ENCODE peak calls at places on chromosomes 3 and 15, in eight cellular contexts. X is ELR, P is neuronal stem cell, H is pancreas, W is left colon, I is GM13976, V is T1000, D is hepatocyte. O is an unnamed sample.

GRCh38 chr3:72951259-72951722 is 45.3 kb upstream of the PPP4R2 start:
- DNase-seq in X (no peak), P (no peak), H (no peak), W (no peak), I (no peak), V (no peak), D (no peak), O (no peak)

GRCh38 chr15:71809346-71809745 is 1.0 kb upstream of the NR2E3 start:
- DNase-seq in X (no peak), P (no peak), H (no peak), W (no peak), I (peak), V (no peak), D (no peak), O (no peak)

GRCh38 chr3:183664913-183665381 is 29.5 kb downstream of the KLHL24 start:
- DNase-seq in X (peak), P (no peak), H (no peak), W (no peak), I (no peak), V (no peak), D (no peak), O (no peak)

GRCh38 chr15:78129098-78130011 is 1.9 kb downstream of the CIB2 start:
- DNase-seq in X (no peak), P (no peak), H (no peak), W (no peak), I (no peak), V (no peak), D (peak), O (no peak)

GRCh38 chr3:194251891-194252560 is 99.1 kb downstream of the CPN2 start:
- DNase-seq in X (no peak), P (no peak), H (no peak), W (no peak), I (no peak), V (no peak), D (no peak), O (no peak)

GRCh38 chr3:143070977-143071551 is 48.5 kb upstream of the CHST2 start:
- DNase-seq in X (peak), P (no peak), H (no peak), W (no peak), I (no peak), V (peak), D (peak), O (peak)

GRCh38 chr3:184343200-184343876 is 5.9 kb downstream of the FAM131A start:
- DNase-seq in X (no peak), P (no peak), H (no peak), W (no peak), I (no peak), V (no peak), D (no peak), O (no peak)

GRCh38 chr3:111989061-111989678 is 9.6 kb upstream of the TAGLN3 start:
- DNase-seq in X (peak), P (no peak), H (no peak), W (no peak), I (peak), V (no peak), D (peak), O (peak)

GRCh38 chr15:73941044-73941443 is 14.8 kb downstream of the LOXL1 start:
- DNase-seq in X (peak), P (no peak), H (no peak), W (no peak), I (no peak), V (peak), D (peak), O (no peak)

GRCh38 chr3:184766555-184767261 is 45.3 kb upstream of the VPS8 start:
- DNase-seq in X (peak), P (no peak), H (no peak), W (peak), I (no peak), V (no peak), D (no peak), O (no peak)

GRCh38 chr15:75640483-75641175 is 605 bp upstream of the IMP3 start:
- DNase-seq in X (peak), P (no peak), H (no peak), W (no peak), I (peak), V (no peak), D (peak), O (peak)

GRCh38 chr3:23728651-23729117 is 77.1 kb upstream of the UBE2E1 start:
- DNase-seq in X (no peak), P (no peak), H (no peak), W (no peak), I (no peak), V (no peak), D (peak), O (peak)

GRCh38 chr15:51658664-51659063 is 22.6 kb upstream of the SCG3 start:
- DNase-seq in X (no peak), P (no peak), H (no peak), W (no peak), I (no peak), V (no peak), D (no peak), O (no peak)

GRCh38 chr3:178485756-178486155 is 50.5 kb upstream of the KCNMB2 start:
- DNase-seq in X (no peak), P (no peak), H (no peak), W (no peak), I (no peak), V (no peak), D (no peak), O (no peak)

GRCh38 chr15:76533060-76533955 is 196.7 kb downstream of the ISL2 start:
- DNase-seq in X (peak), P (no peak), H (no peak), W (no peak), I (no peak), V (no peak), D (peak), O (peak)

GRCh38 chr3:177733936-177734335 is 536.7 kb upstream of the TBL1XR1 start:
- DNase-seq in X (no peak), P (no peak), H (no peak), W (no peak), I (no peak), V (no peak), D (no peak), O (no peak)

GRCh38 chr3:28923994-28924393 is 356.9 kb upstream of the RBMS3 start:
- DNase-seq in X (no peak), P (no peak), H (no peak), W (no peak), I (no peak), V (no peak), D (no peak), O (no peak)

GRCh38 chr15:38705421-38706219 is 141.0 kb upstream of the RASGRP1 start:
- DNase-seq in X (peak), P (no peak), H (no peak), W (no peak), I (no peak), V (no peak), D (no peak), O (no peak)

GRCh38 chr3:24506966-24507775 is 12.5 kb upstream of the THRB start:
- DNase-seq in X (no peak), P (no peak), H (no peak), W (no peak), I (no peak), V (no peak), D (no peak), O (no peak)

O was measured in Caco-2.